ENCODE peak calls at places on chromosomes 11 and 22, in five cellular contexts. P is adrenal gland, S is uterus, E is fibroblast of mammary gland, F is BE2C. A is an unnamed sample.

GRCh38 chr22:31218565-31219262 is 6.6 kb downstream of the LIMK2 start:
- DNase-seq in P (no peak), S (no peak), E (no peak), F (no peak), A (peak)

GRCh38 chr11:5618807-5619206 is 6.0 kb upstream of the TRIM34 start:
- DNase-seq in P (no peak), S (no peak), E (peak), F (no peak), A (no peak)

GRCh38 chr11:101996106-101996505 is 51.1 kb upstream of the CFAP300 start:
- DNase-seq in P (no peak), S (no peak), E (no peak), F (no peak), A (no peak)

GRCh38 chr22:41966607-41967240 is 2.5 kb upstream of the SEPTIN3 start:
- DNase-seq in P (peak), S (no peak), E (peak), F (peak), A (peak)

GRCh38 chr11:113163291-113164030 is 150.9 kb upstream of the TTC12 start:
- DNase-seq in P (no peak), S (peak), E (peak), F (no peak), A (peak)

GRCh38 chr22:31625257-31625640 is 36.8 kb downstream of the PISD start:
- DNase-seq in P (no peak), S (no peak), E (no peak), F (no peak), A (no peak)

GRCh38 chr11:20309626-20310025 is 53.9 kb upstream of the HTATIP2 start:
- DNase-seq in P (no peak), S (no peak), E (no peak), F (no peak), A (no peak)

GRCh38 chr22:35276019-35276418 is 18.7 kb downstream of the HMGXB4 start:
- DNase-seq in P (no peak), S (no peak), E (no peak), F (no peak), A (no peak)

GRCh38 chr22:36395061-36395849 is 7.5 kb upstream of the MYH9 start:
- DNase-seq in P (no peak), S (no peak), E (no peak), F (no peak), A (no peak)

GRCh38 chr22:37206118-37206840 is 6.0 kb downstream of the SSTR3 start:
- DNase-seq in P (no peak), S (no peak), E (no peak), F (no peak), A (no peak)

GRCh38 chr22:23704829-23705228 is 14.0 kb downstream of the RGL4 start:
- DNase-seq in P (no peak), S (no peak), E (no peak), F (no peak), A (no peak)

GRCh38 chr22:48581821-48582469 is 1245.7 kb downstream of the BRD1 start:
- DNase-seq in P (no peak), S (no peak), E (no peak), F (no peak), A (peak)

GRCh38 chr11:119266063-119266462 is 50.9 kb downstream of the MCAM start:
- DNase-seq in P (no peak), S (no peak), E (no peak), F (no peak), A (no peak)

GRCh38 chr11:119266517-119267255 is 50.2 kb downstream of the MCAM start:
- DNase-seq in P (no peak), S (no peak), E (no peak), F (no peak), A (no peak)

GRCh38 chr11:119263352-119263940 is 53.5 kb downstream of the MCAM start:
- DNase-seq in P (no peak), S (no peak), E (no peak), F (no peak), A (no peak)

GRCh38 chr11:119258983-119259382 is 52.8 kb downstream of the CBL start:
- DNase-seq in P (no peak), S (no peak), E (no peak), F (no peak), A (no peak)

DNA sequence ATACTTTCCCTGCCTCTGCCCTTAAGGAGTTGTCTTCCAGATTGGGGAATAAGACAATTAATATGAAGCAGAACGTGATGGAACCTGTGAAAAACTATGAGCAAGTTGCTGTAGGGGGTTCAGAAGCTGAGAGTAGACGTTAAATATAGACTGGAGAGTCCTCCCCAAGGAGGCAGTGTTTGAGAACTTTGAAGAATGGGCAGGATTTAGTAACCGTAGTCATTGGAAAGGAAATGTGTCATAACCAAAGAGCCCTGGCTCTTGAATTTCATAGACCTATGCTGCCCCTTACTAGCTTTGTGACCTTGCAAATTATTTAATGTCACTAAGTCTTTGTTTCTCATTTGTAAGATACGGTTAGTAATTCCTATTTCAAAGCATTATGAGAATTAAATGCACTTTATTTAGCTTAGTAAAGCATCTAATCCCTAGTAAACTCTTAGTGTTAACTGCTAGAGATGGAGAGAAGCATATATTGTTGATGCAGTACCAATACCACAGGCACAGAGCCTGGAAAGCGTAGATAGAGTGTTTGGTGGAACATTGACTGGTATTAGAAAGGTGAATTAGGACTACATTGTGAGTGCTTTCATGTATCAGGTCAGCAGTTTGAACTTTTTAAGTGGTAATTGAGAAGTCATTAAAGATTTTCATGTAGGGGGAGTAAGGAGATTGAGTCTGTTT is 54.1 kb downstream of the MCAM start:
- DNase-seq in P (no peak), S (no peak), E (peak), F (no peak), A (no peak)
- H3K4me3 ChIP-seq in P (no peak), S (no peak), E (no peak), F (no peak), A (no peak)

GRCh38 chr11:61880454-61880853 is 10.9 kb downstream of the FADS3 start:
- DNase-seq in P (no peak), S (no peak), E (no peak), F (no peak), A (no peak)
- H3K4me3 ChIP-seq in P (no peak), S (no peak), E (no peak), F (no peak), A (no peak)

GRCh38 chr11:17351171-17351509 is 460 bp upstream of the NCR3LG1 start:
- DNase-seq in P (no peak), S (no peak), E (no peak), F (no peak), A (no peak)
- H3K4me3 ChIP-seq in P (peak), S (peak), E (peak), F (peak), A (peak)

DNA sequence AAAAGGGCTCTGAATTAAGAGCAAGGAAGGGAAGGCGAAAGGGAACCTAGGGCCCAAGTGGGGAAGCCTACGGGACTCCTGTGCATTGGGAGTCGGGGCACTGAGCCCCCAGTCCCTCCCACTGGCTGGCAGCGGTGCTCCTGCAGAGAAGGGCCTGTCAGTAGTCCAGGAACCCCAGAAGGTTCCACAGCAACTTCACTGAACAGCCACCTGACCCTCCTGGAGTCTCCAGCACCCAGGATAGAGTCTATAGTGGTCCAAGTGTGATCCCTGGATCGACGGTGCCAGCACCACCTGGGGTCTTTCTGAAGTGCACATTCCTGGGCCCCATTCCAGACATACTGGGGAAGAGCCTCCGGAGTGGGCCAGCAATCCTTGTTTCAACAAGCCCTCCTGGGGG is 100.0 kb upstream of the B3GAT1 start:
- DNase-seq in P (no peak), S (no peak), E (no peak), F (no peak), A (no peak)
- H3K4me3 ChIP-seq in P (no peak), S (no peak), E (no peak), F (no peak), A (no peak)

GRCh38 chr22:17083255-17083654 is 1.5 kb upstream of the IL17RA start:
- DNase-seq in P (no peak), S (no peak), E (no peak), F (no peak), A (no peak)

GRCh38 chr22:17085277-17086091 is 684 bp downstream of the IL17RA start:
- DNase-seq in P (peak), S (peak), E (no peak), F (no peak), A (no peak)

GRCh38 chr22:17083811-17084540 is 824 bp upstream of the IL17RA start:
- DNase-seq in P (no peak), S (no peak), E (no peak), F (no peak), A (no peak)

GRCh38 chr22:17086301-17086700 is 1.5 kb downstream of the IL17RA start:
- DNase-seq in P (no peak), S (no peak), E (no peak), F (no peak), A (no peak)

GRCh38 chr22:17084554-17085276 is at the start of gene IL17RA:
- DNase-seq in P (peak), S (peak), E (peak), F (peak), A (peak)
- H3K4me3 ChIP-seq in P (peak), S (peak), E (peak), F (peak), A (peak)

GRCh38 chr11:394858-395655 is 1.0 kb downstream of the PKP3 start:
- DNase-seq in P (no peak), S (no peak), E (no peak), F (no peak), A (no peak)

GRCh38 chr11:398826-399225 is 4.8 kb downstream of the PKP3 start:
- DNase-seq in P (no peak), S (no peak), E (peak), F (no peak), A (no peak)

GRCh38 chr11:396511-396947 is 2.5 kb downstream of the PKP3 start:
- DNase-seq in P (no peak), S (no peak), E (peak), F (no peak), A (peak)

GRCh38 chr11:395866-396265 is 1.9 kb downstream of the PKP3 start:
- DNase-seq in P (no peak), S (no peak), E (no peak), F (no peak), A (no peak)

GRCh38 chr11:396948-397548 is 3.0 kb downstream of the PKP3 start:
- DNase-seq in P (peak), S (peak), E (peak), F (peak), A (peak)
- H3K4me3 ChIP-seq in P (peak), S (peak), E (peak), F (no peak), A (peak)

DNA sequence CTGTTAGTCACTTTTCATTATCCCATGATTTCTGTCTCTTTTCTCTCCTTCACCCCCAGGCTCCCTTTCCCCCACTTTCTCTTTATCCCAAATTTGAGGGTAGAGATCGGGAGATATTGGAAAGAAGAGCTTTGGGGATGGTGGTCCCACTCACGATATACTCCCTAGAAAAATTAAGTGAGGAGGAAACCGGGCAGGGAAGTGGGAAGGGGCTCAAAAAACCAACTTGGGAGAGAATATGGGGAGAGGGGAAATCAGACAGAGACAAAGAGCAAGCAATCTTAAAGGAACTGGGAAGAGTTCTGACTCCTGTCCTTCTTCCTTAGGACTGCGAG is 939 bp upstream of the DCHS1 start:
- DNase-seq in P (no peak), S (no peak), E (no peak), F (no peak), A (no peak)
- H3K4me3 ChIP-seq in P (no peak), S (peak), E (no peak), F (no peak), A (peak)

GRCh38 chr22:46055851-46056168 is 78.8 kb upstream of the WNT7B start:
- DNase-seq in P (no peak), S (no peak), E (peak), F (no peak), A (no peak)
- H3K4me3 ChIP-seq in P (no peak), S (peak), E (peak), F (peak), A (no peak)

GRCh38 chr11:71928739-71929443 is at the start of gene RNF121:
- DNase-seq in P (peak), S (peak), E (peak), F (peak), A (peak)

GRCh38 chr11:71933141-71933933 is 4.5 kb downstream of the RNF121 start:
- DNase-seq in P (no peak), S (no peak), E (no peak), F (no peak), A (no peak)

GRCh38 chr11:71929491-71929890 is 645 bp downstream of the RNF121 start:
- DNase-seq in P (no peak), S (no peak), E (no peak), F (no peak), A (no peak)

GRCh38 chr11:71930556-71931244 is 1.9 kb downstream of the RNF121 start:
- DNase-seq in P (no peak), S (no peak), E (no peak), F (no peak), A (no peak)

GRCh38 chr11:71931245-71931602 is 2.4 kb downstream of the RNF121 start:
- DNase-seq in P (no peak), S (no peak), E (no peak), F (no peak), A (no peak)
- H3K4me3 ChIP-seq in P (no peak), S (no peak), E (no peak), F (no peak), A (no peak)

A was measured in SJCRH30.